ENCODE peak calls at places on chromosomes 1 and 21, in eight cellular contexts. K, I, H, W, J, N, S and Q are unnamed samples.

GRCh38 chr1:214492405-214493075 is 58.9 kb downstream of the PTPN14 start:
- DNase-seq in J (no peak), S (no peak), I (no peak), H (no peak), N (no peak), K (no peak), W (no peak), Q (no peak)

GRCh38 chr1:9440261-9440660 is 99.0 kb upstream of the SLC25A33 start:
- DNase-seq in W (no peak), S (no peak), H (no peak), J (no peak), K (no peak), I (no peak), N (no peak), Q (no peak)

GRCh38 chr1:40887012-40887378 is 24.8 kb upstream of the CITED4 start:
- DNase-seq in N (no peak), W (no peak), S (no peak), I (no peak), K (no peak), H (no peak), J (no peak), Q (no peak)

GRCh38 chr1:93004566-93005251 is 43.4 kb upstream of the DIPK1A start:
- DNase-seq in J (no peak), H (no peak), K (no peak), W (no peak), N (no peak), I (no peak), S (peak), Q (no peak)

GRCh38 chr1:78884685-78885452 is 121.7 kb downstream of the ADGRL4 start:
- DNase-seq in W (no peak), N (no peak), I (no peak), J (no peak), H (no peak), S (no peak), K (no peak), Q (no peak)

GRCh38 chr1:154809436-154810413 is 60.4 kb downstream of the KCNN3 start:
- DNase-seq in J (no peak), N (no peak), S (no peak), K (no peak), H (no peak), W (peak), I (no peak), Q (no peak)

GRCh38 chr21:28186604-28187003 is 806.1 kb downstream of the LTN1 start:
- DNase-seq in K (no peak), S (no peak), N (no peak), W (no peak), I (no peak), H (no peak), J (no peak), Q (no peak)

GRCh38 chr1:237873487-237873927 is 17.2 kb downstream of the ZP4 start:
- DNase-seq in W (peak), K (no peak), H (no peak), S (no peak), J (no peak), I (no peak), N (no peak), Q (no peak)

GRCh38 chr1:40316595-40317393 is at the start of gene COL9A2:
- DNase-seq in H (peak), J (peak), I (peak), W (no peak), N (peak), S (peak), K (no peak), Q (peak)

GRCh38 chr21:33915368-33916199 is at the start of gene ATP5PO:
- DNase-seq in W (peak), S (peak), N (peak), H (peak), I (peak), K (peak), J (peak), Q (peak)

GRCh38 chr1:237794071-237794470 is 96.7 kb downstream of the ZP4 start:
- DNase-seq in N (no peak), S (no peak), I (no peak), W (no peak), K (no peak), H (no peak), J (no peak), Q (no peak)

GRCh38 chr1:97875996-97876395 is 44.8 kb downstream of the DPYD start:
- DNase-seq in W (peak), S (no peak), N (no peak), J (no peak), H (no peak), I (no peak), K (no peak), Q (no peak)

GRCh38 chr1:54807756-54808155 is 6.6 kb upstream of the TTC22 start:
- DNase-seq in H (no peak), I (no peak), K (no peak), W (no peak), J (no peak), S (no peak), N (no peak), Q (no peak)

GRCh38 chr1:110064576-110065337 is 5.7 kb downstream of the ALX3 start:
- DNase-seq in S (no peak), W (no peak), N (no peak), I (no peak), J (no peak), H (no peak), K (no peak), Q (no peak)

GRCh38 chr21:21137986-21138385 is 139.8 kb downstream of the NCAM2 start:
- DNase-seq in J (no peak), W (no peak), S (no peak), I (no peak), H (no peak), N (no peak), K (no peak), Q (no peak)

GRCh38 chr1:169102567-169102966 is 3.9 kb upstream of the ATP1B1 start:
- DNase-seq in S (no peak), K (peak), W (no peak), J (no peak), N (no peak), H (no peak), I (no peak), Q (peak)

GRCh38 chr21:16751705-16752104 is 761.1 kb upstream of the CXADR start:
- DNase-seq in W (no peak), N (no peak), J (no peak), I (no peak), H (no peak), S (no peak), K (no peak), Q (no peak)

GRCh38 chr1:80066060-80066459 is 1059.5 kb upstream of the ADGRL4 start:
- DNase-seq in I (no peak), W (no peak), N (no peak), K (no peak), J (no peak), H (no peak), S (no peak), Q (no peak)

GRCh38 chr1:29264773-29265389 is 28.6 kb downstream of the PTPRU start:
- DNase-seq in W (peak), J (no peak), K (no peak), H (no peak), N (no peak), S (no peak), I (no peak), Q (no peak)

GRCh38 chr1:224684920-224685547 is 68.9 kb downstream of the CNIH3 start:
- DNase-seq in H (no peak), I (no peak), J (no peak), K (no peak), S (no peak), W (no peak), N (no peak), Q (no peak)

GRCh38 chr1:11985851-11986250 is 5.6 kb downstream of the MFN2 start:
- DNase-seq in I (no peak), S (no peak), K (no peak), W (no peak), J (no peak), H (no peak), N (no peak), Q (no peak)

GRCh38 chr1:43835141-43836021 is 98.2 kb upstream of the ARTN start:
- DNase-seq in S (no peak), K (no peak), J (peak), N (no peak), W (peak), H (no peak), I (no peak), Q (no peak)

GRCh38 chr21:45405819-45406762 is 1.1 kb downstream of the COL18A1 start:
- DNase-seq in H (peak), N (no peak), W (no peak), J (peak), K (no peak), I (no peak), S (no peak), Q (no peak)

GRCh38 chr1:5921671-5922070 is 70.6 kb downstream of the NPHP4 start:
- DNase-seq in J (no peak), K (no peak), N (no peak), I (no peak), H (no peak), W (no peak), S (no peak), Q (no peak)

GRCh38 chr1:43548285-43549271 is 17.9 kb downstream of the PTPRF start:
- DNase-seq in W (no peak), S (no peak), I (no peak), H (no peak), J (no peak), N (no peak), K (no peak), Q (no peak)

GRCh38 chr1:32127780-32128179 is 19.9 kb downstream of the KPNA6 start:
- DNase-seq in K (no peak), N (no peak), H (no peak), J (no peak), I (no peak), S (no peak), W (no peak), Q (no peak)

GRCh38 chr1:180247580-180247979 is 17.5 kb downstream of the LHX4 start:
- DNase-seq in S (no peak), J (no peak), K (no peak), N (no peak), H (no peak), I (no peak), W (no peak), Q (no peak)

GRCh38 chr1:53108646-53109580 is 33.5 kb downstream of the SLC1A7 start:
- DNase-seq in S (no peak), J (no peak), N (no peak), I (no peak), H (no peak), W (peak), K (no peak), Q (no peak)

GRCh38 chr1:231139659-231140650 is 21.9 kb upstream of the TRIM67 start:
- DNase-seq in I (no peak), N (no peak), J (no peak), W (peak), H (no peak), S (no peak), K (no peak), Q (no peak)

GRCh38 chr1:171467626-171468025 is 17.7 kb upstream of the PRRC2C start:
- DNase-seq in S (no peak), J (no peak), I (no peak), H (no peak), K (no peak), W (no peak), N (no peak), Q (no peak)

GRCh38 chr1:109370712-109371270 is 26.9 kb downstream of the SORT1 start:
- DNase-seq in H (no peak), I (no peak), K (no peak), N (no peak), W (peak), S (no peak), J (no peak), Q (no peak)

GRCh38 chr1:234649432-234650081 is 39.6 kb upstream of the IRF2BP2 start:
- DNase-seq in I (no peak), N (no peak), J (no peak), H (no peak), W (no peak), K (no peak), S (no peak), Q (no peak)

GRCh38 chr1:228528612-228529011 is 41.4 kb downstream of the RNF187 start:
- DNase-seq in I (no peak), H (no peak), J (no peak), W (no peak), N (no peak), S (no peak), K (no peak), Q (no peak)

GRCh38 chr1:167409183-167409582 is 109.1 kb downstream of the CD247 start:
- DNase-seq in N (no peak), K (no peak), H (no peak), I (no peak), S (no peak), J (no peak), W (no peak), Q (no peak)

GRCh38 chr1:161098161-161099068 is at the start of gene KLHDC9:
- DNase-seq in J (peak), I (peak), H (peak), N (peak), S (peak), K (peak), W (peak), Q (peak)

GRCh38 chr1:21308847-21309652 is 18.8 kb upstream of the ECE1 start:
- DNase-seq in N (no peak), K (no peak), H (no peak), S (no peak), I (no peak), W (no peak), J (peak), Q (no peak)